ENCODE peak calls at places on chromosomes 3 and 15, in eight cellular contexts. One of them, this sample, is unnamed.

GRCh38 chr3:23735575-23736326 is 70.0 kb upstream of the UBE2E1 start:
- DNase-seq in AG04449: no peak
- DNase-seq in hepatic stellate cell: no peak
- DNase-seq in stimulated activated naive CD8-positive, alpha-beta T cell treated with anti-CD3 and anti-CD28 coated beads, Interleukin-15, Interleukin-2, amounts not matched to agents 100 U/mL and 50 U/mL, for 24 hours: no peak
- DNase-seq in naive thymus-derived CD8-positive, alpha-beta T cell: no peak
- DNase-seq in stimulated activated CD4-positive, alpha-beta T cell treated with anti-CD3 and anti-CD28 coated beads, Interleukin-15, amount 100 ng/mL, for 48 hours: no peak
- DNase-seq in bronchial epithelial cell: no peak
- DNase-seq in stimulated activated CD8-positive, alpha-beta memory T cell treated with anti-CD3 and anti-CD28 coated beads, Interleukin-4, amount 100 ng/mL, for 4 hours: no peak
- DNase-seq in this sample: no peak

GRCh38 chr3:138464490-138464860 is 30.1 kb downstream of the ESYT3 start:
- DNase-seq in AG04449: no peak
- DNase-seq in hepatic stellate cell: no peak
- DNase-seq in stimulated activated naive CD8-positive, alpha-beta T cell treated with anti-CD3 and anti-CD28 coated beads, Interleukin-15, Interleukin-2, amounts not matched to agents 100 U/mL and 50 U/mL, for 24 hours: no peak
- DNase-seq in naive thymus-derived CD8-positive, alpha-beta T cell: no peak
- DNase-seq in stimulated activated CD4-positive, alpha-beta T cell treated with anti-CD3 and anti-CD28 coated beads, Interleukin-15, amount 100 ng/mL, for 48 hours: no peak
- DNase-seq in bronchial epithelial cell: no peak
- DNase-seq in stimulated activated CD8-positive, alpha-beta memory T cell treated with anti-CD3 and anti-CD28 coated beads, Interleukin-4, amount 100 ng/mL, for 4 hours: no peak
- DNase-seq in this sample: no peak

GRCh38 chr15:82936966-82937647 is 15.4 kb downstream of the HOMER2 start:
- DNase-seq in AG04449: no peak
- DNase-seq in hepatic stellate cell: no peak
- DNase-seq in stimulated activated naive CD8-positive, alpha-beta T cell treated with anti-CD3 and anti-CD28 coated beads, Interleukin-15, Interleukin-2, amounts not matched to agents 100 U/mL and 50 U/mL, for 24 hours: no peak
- DNase-seq in naive thymus-derived CD8-positive, alpha-beta T cell: no peak
- DNase-seq in stimulated activated CD4-positive, alpha-beta T cell treated with anti-CD3 and anti-CD28 coated beads, Interleukin-15, amount 100 ng/mL, for 48 hours: no peak
- DNase-seq in bronchial epithelial cell: peak; percentile 99
- DNase-seq in stimulated activated CD8-positive, alpha-beta memory T cell treated with anti-CD3 and anti-CD28 coated beads, Interleukin-4, amount 100 ng/mL, for 4 hours: no peak
- DNase-seq in this sample: no peak

GRCh38 chr3:128484404-128485282 is 8.4 kb downstream of the GATA2 start:
- DNase-seq in AG04449: no peak
- DNase-seq in hepatic stellate cell: no peak
- DNase-seq in stimulated activated naive CD8-positive, alpha-beta T cell treated with anti-CD3 and anti-CD28 coated beads, Interleukin-15, Interleukin-2, amounts not matched to agents 100 U/mL and 50 U/mL, for 24 hours: no peak
- DNase-seq in naive thymus-derived CD8-positive, alpha-beta T cell: no peak
- DNase-seq in stimulated activated CD4-positive, alpha-beta T cell treated with anti-CD3 and anti-CD28 coated beads, Interleukin-15, amount 100 ng/mL, for 48 hours: no peak
- DNase-seq in bronchial epithelial cell: no peak
- DNase-seq in stimulated activated CD8-positive, alpha-beta memory T cell treated with anti-CD3 and anti-CD28 coated beads, Interleukin-4, amount 100 ng/mL, for 4 hours: no peak
- DNase-seq in this sample: no peak

GRCh38 chr15:72135719-72136118 is 17.5 kb downstream of the SENP8 start:
- DNase-seq in AG04449: no peak
- DNase-seq in hepatic stellate cell: no peak
- DNase-seq in stimulated activated naive CD8-positive, alpha-beta T cell treated with anti-CD3 and anti-CD28 coated beads, Interleukin-15, Interleukin-2, amounts not matched to agents 100 U/mL and 50 U/mL, for 24 hours: no peak
- DNase-seq in naive thymus-derived CD8-positive, alpha-beta T cell: no peak
- DNase-seq in stimulated activated CD4-positive, alpha-beta T cell treated with anti-CD3 and anti-CD28 coated beads, Interleukin-15, amount 100 ng/mL, for 48 hours: no peak
- DNase-seq in bronchial epithelial cell: no peak
- DNase-seq in stimulated activated CD8-positive, alpha-beta memory T cell treated with anti-CD3 and anti-CD28 coated beads, Interleukin-4, amount 100 ng/mL, for 4 hours: no peak
- DNase-seq in this sample: no peak

GRCh38 chr15:48144889-48145288 is 24.1 kb downstream of the SLC24A5 start:
- DNase-seq in AG04449: no peak
- DNase-seq in hepatic stellate cell: no peak
- DNase-seq in stimulated activated naive CD8-positive, alpha-beta T cell treated with anti-CD3 and anti-CD28 coated beads, Interleukin-15, Interleukin-2, amounts not matched to agents 100 U/mL and 50 U/mL, for 24 hours: no peak
- DNase-seq in naive thymus-derived CD8-positive, alpha-beta T cell: no peak
- DNase-seq in stimulated activated CD4-positive, alpha-beta T cell treated with anti-CD3 and anti-CD28 coated beads, Interleukin-15, amount 100 ng/mL, for 48 hours: no peak
- DNase-seq in bronchial epithelial cell: no peak
- DNase-seq in stimulated activated CD8-positive, alpha-beta memory T cell treated with anti-CD3 and anti-CD28 coated beads, Interleukin-4, amount 100 ng/mL, for 4 hours: no peak
- DNase-seq in this sample: no peak

GRCh38 chr15:79086814-79087213 is 3.8 kb downstream of the RASGRF1 start:
- DNase-seq in AG04449: no peak
- DNase-seq in hepatic stellate cell: no peak
- DNase-seq in stimulated activated naive CD8-positive, alpha-beta T cell treated with anti-CD3 and anti-CD28 coated beads, Interleukin-15, Interleukin-2, amounts not matched to agents 100 U/mL and 50 U/mL, for 24 hours: no peak
- DNase-seq in naive thymus-derived CD8-positive, alpha-beta T cell: no peak
- DNase-seq in stimulated activated CD4-positive, alpha-beta T cell treated with anti-CD3 and anti-CD28 coated beads, Interleukin-15, amount 100 ng/mL, for 48 hours: no peak
- DNase-seq in bronchial epithelial cell: no peak
- DNase-seq in stimulated activated CD8-positive, alpha-beta memory T cell treated with anti-CD3 and anti-CD28 coated beads, Interleukin-4, amount 100 ng/mL, for 4 hours: no peak
- DNase-seq in this sample: no peak

GRCh38 chr3:21185816-21186314 is 565.1 kb downstream of the ZNF385D start:
- DNase-seq in AG04449: no peak
- DNase-seq in hepatic stellate cell: no peak
- DNase-seq in stimulated activated naive CD8-positive, alpha-beta T cell treated with anti-CD3 and anti-CD28 coated beads, Interleukin-15, Interleukin-2, amounts not matched to agents 100 U/mL and 50 U/mL, for 24 hours: no peak
- DNase-seq in naive thymus-derived CD8-positive, alpha-beta T cell: no peak
- DNase-seq in stimulated activated CD4-positive, alpha-beta T cell treated with anti-CD3 and anti-CD28 coated beads, Interleukin-15, amount 100 ng/mL, for 48 hours: no peak
- DNase-seq in bronchial epithelial cell: no peak
- DNase-seq in stimulated activated CD8-positive, alpha-beta memory T cell treated with anti-CD3 and anti-CD28 coated beads, Interleukin-4, amount 100 ng/mL, for 4 hours: no peak
- DNase-seq in this sample: no peak

GRCh38 chr3:52408466-52408865 is 36.4 kb downstream of the SEMA3G start:
- DNase-seq in AG04449: no peak
- DNase-seq in hepatic stellate cell: no peak
- DNase-seq in stimulated activated naive CD8-positive, alpha-beta T cell treated with anti-CD3 and anti-CD28 coated beads, Interleukin-15, Interleukin-2, amounts not matched to agents 100 U/mL and 50 U/mL, for 24 hours: no peak
- DNase-seq in naive thymus-derived CD8-positive, alpha-beta T cell: no peak
- DNase-seq in stimulated activated CD4-positive, alpha-beta T cell treated with anti-CD3 and anti-CD28 coated beads, Interleukin-15, amount 100 ng/mL, for 48 hours: no peak
- DNase-seq in bronchial epithelial cell: no peak
- DNase-seq in stimulated activated CD8-positive, alpha-beta memory T cell treated with anti-CD3 and anti-CD28 coated beads, Interleukin-4, amount 100 ng/mL, for 4 hours: no peak
- DNase-seq in this sample: no peak

GRCh38 chr15:63052128-63052826 is 9.7 kb downstream of the TPM1 start:
- DNase-seq in AG04449: no peak
- DNase-seq in hepatic stellate cell: no peak
- DNase-seq in stimulated activated naive CD8-positive, alpha-beta T cell treated with anti-CD3 and anti-CD28 coated beads, Interleukin-15, Interleukin-2, amounts not matched to agents 100 U/mL and 50 U/mL, for 24 hours: no peak
- DNase-seq in naive thymus-derived CD8-positive, alpha-beta T cell: no peak
- DNase-seq in stimulated activated CD4-positive, alpha-beta T cell treated with anti-CD3 and anti-CD28 coated beads, Interleukin-15, amount 100 ng/mL, for 48 hours: no peak
- DNase-seq in bronchial epithelial cell: no peak
- DNase-seq in stimulated activated CD8-positive, alpha-beta memory T cell treated with anti-CD3 and anti-CD28 coated beads, Interleukin-4, amount 100 ng/mL, for 4 hours: no peak
- DNase-seq in this sample: no peak

GRCh38 chr15:49815937-49816336 is 195.1 kb downstream of the DTWD1 start:
- DNase-seq in AG04449: peak; percentile 81
- DNase-seq in hepatic stellate cell: peak; percentile 10
- DNase-seq in stimulated activated naive CD8-positive, alpha-beta T cell treated with anti-CD3 and anti-CD28 coated beads, Interleukin-15, Interleukin-2, amounts not matched to agents 100 U/mL and 50 U/mL, for 24 hours: no peak
- DNase-seq in naive thymus-derived CD8-positive, alpha-beta T cell: no peak
- DNase-seq in stimulated activated CD4-positive, alpha-beta T cell treated with anti-CD3 and anti-CD28 coated beads, Interleukin-15, amount 100 ng/mL, for 48 hours: no peak
- DNase-seq in bronchial epithelial cell: no peak
- DNase-seq in stimulated activated CD8-positive, alpha-beta memory T cell treated with anti-CD3 and anti-CD28 coated beads, Interleukin-4, amount 100 ng/mL, for 4 hours: no peak
- DNase-seq in this sample: peak; percentile 59

This sample was measured in HFF-Myc.